ENCODE peak calls at places on chromosomes 7 and 10, in eight cellular contexts. A, Z, R, Q, U, F, N and K are unnamed samples.

GRCh38 chr10:127142141-127142540 is 54.2 kb downstream of the INSYN2A start:
- DNase-seq in Z (no peak), R (no peak), A (peak), U (peak), F (no peak), Q (no peak), N (no peak), K (no peak)

GRCh38 chr7:27581119-27581518 is 81.6 kb downstream of the HIBADH start:
- DNase-seq in N (no peak), R (no peak), U (no peak), Z (no peak), Q (no peak), A (no peak), F (no peak), K (no peak)

GRCh38 chr10:121952226-121952625 is 22.8 kb downstream of the NSMCE4A start:
- DNase-seq in R (no peak), Z (peak), A (no peak), Q (no peak), N (no peak), U (no peak), F (no peak), K (no peak)

GRCh38 chr7:74092964-74093339 is 9.3 kb downstream of the LIMK1 start:
- DNase-seq in F (no peak), Z (peak), R (peak), A (no peak), N (peak), Q (no peak), U (no peak), K (no peak)

GRCh38 chr7:140060788-140061606 is 1.8 kb downstream of the PARP12 start:
- DNase-seq in Z (peak), F (peak), A (peak), Q (no peak), U (peak), N (no peak), R (no peak), K (no peak)

GRCh38 chr7:18829518-18830252 is 287.8 kb downstream of the TWIST1 start:
- DNase-seq in F (peak), R (no peak), Z (peak), A (no peak), U (no peak), Q (no peak), N (no peak), K (no peak)

GRCh38 chr10:31103096-31103495 is 71.4 kb upstream of the ZNF438 start:
- DNase-seq in N (no peak), F (no peak), A (no peak), R (no peak), Q (no peak), Z (no peak), U (no peak), K (no peak)

GRCh38 chr7:157676456-157677255 is 339.9 kb downstream of the DNAJB6 start:
- DNase-seq in Z (no peak), N (no peak), R (no peak), A (no peak), U (peak), Q (no peak), F (no peak), K (no peak)

GRCh38 chr7:92646966-92647625 is 56.9 kb upstream of the FAM133B start:
- DNase-seq in R (no peak), U (no peak), Z (no peak), F (no peak), A (peak), N (no peak), Q (no peak), K (no peak)

GRCh38 chr7:137454169-137455166 is 110.9 kb upstream of the PTN start:
- DNase-seq in Z (peak), R (no peak), A (peak), U (peak), N (no peak), Q (no peak), F (peak), K (no peak)

GRCh38 chr7:115910541-115911164 is 119.9 kb downstream of the TFEC start:
- DNase-seq in Z (peak), N (no peak), Q (no peak), F (peak), A (peak), R (no peak), U (peak), K (no peak)

GRCh38 chr7:92767427-92767826 is 68.9 kb downstream of the CDK6 start:
- DNase-seq in Q (no peak), R (no peak), U (no peak), Z (peak), N (no peak), A (peak), F (peak), K (no peak)

GRCh38 chr7:137717811-137718271 is 128.9 kb downstream of the DGKI start:
- DNase-seq in Z (peak), F (peak), R (peak), U (no peak), A (no peak), N (no peak), Q (no peak), K (peak)